ENCODE peak calls at places on chromosomes 5 and 9, in five cellular contexts. One of them, this sample, is unnamed.

GRCh38 chr9:30574355-30575151 is 1809.9 kb upstream of the ACO1 start:
- DNase-seq in nephron progenitor cell: no peak
- DNase-seq in pancreas: no peak
- DNase-seq in cardiac muscle cell: no peak
- DNase-seq in activated B cell treated with CpG ODN at 0.5 μM for 24 hours: no peak
- DNase-seq in this sample: no peak

GRCh38 chr5:79759436-79759835 is 69.8 kb downstream of the CMYA5 start:
- DNase-seq in nephron progenitor cell: no peak
- DNase-seq in pancreas: no peak
- DNase-seq in cardiac muscle cell: peak; percentile 58
- DNase-seq in activated B cell treated with CpG ODN at 0.5 μM for 24 hours: no peak
- DNase-seq in this sample: no peak

GRCh38 chr9:224540-225520 is 10.2 kb downstream of the DOCK8 start:
- DNase-seq in nephron progenitor cell: no peak
- DNase-seq in pancreas: no peak
- DNase-seq in cardiac muscle cell: no peak
- DNase-seq in activated B cell treated with CpG ODN at 0.5 μM for 24 hours: no peak
- DNase-seq in this sample: no peak

GRCh38 chr5:150487199-150488061 is 20.5 kb upstream of the NDST1 start:
- DNase-seq in nephron progenitor cell: no peak
- DNase-seq in pancreas: peak; percentile 60
- DNase-seq in cardiac muscle cell: peak; percentile 36
- DNase-seq in activated B cell treated with CpG ODN at 0.5 μM for 24 hours: no peak
- DNase-seq in this sample: no peak

GRCh38 chr5:140118294-140118936 is 4.5 kb downstream of the PURA start:
- DNase-seq in nephron progenitor cell: no peak
- DNase-seq in pancreas: no peak
- DNase-seq in cardiac muscle cell: no peak
- DNase-seq in activated B cell treated with CpG ODN at 0.5 μM for 24 hours: no peak
- DNase-seq in this sample: no peak

GRCh38 chr5:18420711-18421110 is 786.5 kb downstream of the TAF11L14 start:
- DNase-seq in nephron progenitor cell: no peak
- DNase-seq in pancreas: no peak
- DNase-seq in cardiac muscle cell: no peak
- DNase-seq in activated B cell treated with CpG ODN at 0.5 μM for 24 hours: no peak
- DNase-seq in this sample: no peak

GRCh38 chr5:374631-375335 is 53.3 kb downstream of the AHRR start:
- DNase-seq in nephron progenitor cell: no peak
- DNase-seq in pancreas: no peak
- DNase-seq in cardiac muscle cell: no peak
- DNase-seq in activated B cell treated with CpG ODN at 0.5 μM for 24 hours: no peak
- DNase-seq in this sample: no peak

GRCh38 chr5:67178085-67178484 is 18.5 kb downstream of the CD180 start:
- DNase-seq in nephron progenitor cell: no peak
- DNase-seq in pancreas: no peak
- DNase-seq in cardiac muscle cell: no peak
- DNase-seq in activated B cell treated with CpG ODN at 0.5 μM for 24 hours: no peak
- DNase-seq in this sample: no peak

GRCh38 chr9:34430843-34431437 is 27.4 kb downstream of the FAM219A start:
- DNase-seq in nephron progenitor cell: peak; percentile 77
- DNase-seq in pancreas: peak; percentile 33
- DNase-seq in cardiac muscle cell: peak; percentile 86
- DNase-seq in activated B cell treated with CpG ODN at 0.5 μM for 24 hours: no peak
- DNase-seq in this sample: no peak

GRCh38 chr9:128771094-128771721 is 519 bp downstream of the ZER1 start:
- DNase-seq in nephron progenitor cell: no peak
- DNase-seq in pancreas: no peak
- DNase-seq in cardiac muscle cell: peak; percentile 33
- DNase-seq in activated B cell treated with CpG ODN at 0.5 μM for 24 hours: no peak
- DNase-seq in this sample: no peak

GRCh38 chr9:27535701-27536118 is 6.1 kb upstream of the MOB3B start:
- DNase-seq in nephron progenitor cell: no peak
- DNase-seq in pancreas: no peak
- DNase-seq in cardiac muscle cell: no peak
- DNase-seq in activated B cell treated with CpG ODN at 0.5 μM for 24 hours: no peak
- DNase-seq in this sample: no peak

GRCh38 chr5:146027746-146028145 is 77.6 kb downstream of the PLAC8L1 start:
- DNase-seq in nephron progenitor cell: no peak
- DNase-seq in pancreas: no peak
- DNase-seq in cardiac muscle cell: no peak
- DNase-seq in activated B cell treated with CpG ODN at 0.5 μM for 24 hours: no peak
- DNase-seq in this sample: no peak

GRCh38 chr5:116766470-116766947 is 191.9 kb upstream of the SEMA6A start:
- DNase-seq in nephron progenitor cell: no peak
- DNase-seq in pancreas: peak; percentile 19
- DNase-seq in cardiac muscle cell: peak; percentile 99
- DNase-seq in activated B cell treated with CpG ODN at 0.5 μM for 24 hours: no peak
- DNase-seq in this sample: no peak

GRCh38 chr5:151270599-151270998 is 17.6 kb downstream of the GM2A start:
- DNase-seq in nephron progenitor cell: no peak
- DNase-seq in pancreas: no peak
- DNase-seq in cardiac muscle cell: peak; percentile 9
- DNase-seq in activated B cell treated with CpG ODN at 0.5 μM for 24 hours: no peak
- DNase-seq in this sample: no peak

GRCh38 chr5:95086932-95087818 is 197.7 kb downstream of the MCTP1 start:
- DNase-seq in nephron progenitor cell: no peak
- DNase-seq in pancreas: no peak
- DNase-seq in cardiac muscle cell: no peak
- DNase-seq in activated B cell treated with CpG ODN at 0.5 μM for 24 hours: no peak
- DNase-seq in this sample: no peak

GRCh38 chr9:101586651-101587050 is 8.1 kb downstream of the PPP3R2 start:
- DNase-seq in nephron progenitor cell: no peak
- DNase-seq in pancreas: no peak
- DNase-seq in cardiac muscle cell: no peak
- DNase-seq in activated B cell treated with CpG ODN at 0.5 μM for 24 hours: no peak
- DNase-seq in this sample: no peak

GRCh38 chr5:142192799-142193428 is 84.3 kb downstream of the NDFIP1 start:
- DNase-seq in nephron progenitor cell: no peak
- DNase-seq in pancreas: no peak
- DNase-seq in cardiac muscle cell: no peak
- DNase-seq in activated B cell treated with CpG ODN at 0.5 μM for 24 hours: no peak
- DNase-seq in this sample: no peak

GRCh38 chr5:31173621-31174020 is 19.9 kb upstream of the CDH6 start:
- DNase-seq in nephron progenitor cell: no peak
- DNase-seq in pancreas: no peak
- DNase-seq in cardiac muscle cell: no peak
- DNase-seq in activated B cell treated with CpG ODN at 0.5 μM for 24 hours: no peak
- DNase-seq in this sample: no peak

GRCh38 chr5:1751026-1751863 is 48.4 kb downstream of the MRPL36 start:
- DNase-seq in nephron progenitor cell: no peak
- DNase-seq in pancreas: peak; percentile 4
- DNase-seq in cardiac muscle cell: no peak
- DNase-seq in activated B cell treated with CpG ODN at 0.5 μM for 24 hours: no peak
- DNase-seq in this sample: no peak

GRCh38 chr9:134853893-134854292 is 26.7 kb upstream of the FCN2 start:
- DNase-seq in nephron progenitor cell: no peak
- DNase-seq in pancreas: no peak
- DNase-seq in cardiac muscle cell: no peak
- DNase-seq in activated B cell treated with CpG ODN at 0.5 μM for 24 hours: no peak
- DNase-seq in this sample: no peak

GRCh38 chr5:73603998-73604397 is 22.0 kb upstream of the ARHGEF28 start:
- DNase-seq in nephron progenitor cell: no peak
- DNase-seq in pancreas: no peak
- DNase-seq in cardiac muscle cell: no peak
- DNase-seq in activated B cell treated with CpG ODN at 0.5 μM for 24 hours: no peak
- DNase-seq in this sample: no peak

GRCh38 chr9:89854715-89855475 is 250.1 kb downstream of the GADD45G start:
- DNase-seq in nephron progenitor cell: no peak
- DNase-seq in pancreas: no peak
- DNase-seq in cardiac muscle cell: no peak
- DNase-seq in activated B cell treated with CpG ODN at 0.5 μM for 24 hours: no peak
- DNase-seq in this sample: no peak

DNA sequence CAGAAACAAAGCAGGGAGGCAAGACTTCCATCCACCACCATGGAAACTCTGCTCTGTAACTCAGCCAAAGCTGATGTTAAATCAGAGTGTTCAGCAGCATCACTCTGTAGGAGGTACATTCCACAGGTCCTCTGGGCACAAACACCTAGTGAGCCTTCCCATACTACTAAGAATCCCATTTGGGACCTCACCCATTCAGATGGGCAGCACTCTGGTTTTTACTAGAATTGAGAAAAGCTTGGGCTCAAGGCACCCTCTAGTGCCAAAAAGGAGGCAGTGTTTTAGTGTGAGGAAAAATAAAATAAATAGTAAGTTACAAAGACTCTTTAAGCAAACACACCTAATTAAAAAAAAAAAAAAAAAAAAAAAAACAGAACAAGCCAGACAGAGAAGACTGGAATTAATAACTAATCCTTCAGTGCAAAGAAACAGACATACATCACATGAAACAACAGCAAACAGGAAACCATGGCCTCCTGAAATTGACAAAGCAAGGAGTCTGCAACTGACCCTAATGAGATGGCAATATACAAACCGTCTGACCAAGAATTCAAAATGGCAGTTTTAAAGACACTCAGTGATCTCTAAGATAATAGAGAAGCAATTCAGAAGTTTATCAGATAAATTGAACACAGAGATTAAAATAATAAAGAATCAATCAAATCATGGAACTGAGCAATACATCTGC is 159.5 kb downstream of the GNA14 start:
- DNase-seq in nephron progenitor cell: no peak
- DNase-seq in pancreas: no peak
- DNase-seq in cardiac muscle cell: peak; percentile 50
- DNase-seq in activated B cell treated with CpG ODN at 0.5 μM for 24 hours: no peak
- DNase-seq in this sample: no peak
- TF ChIP-seq CTCF in nephron progenitor cell: peak; percentile 27
- TF ChIP-seq CTCF in pancreas: no peak
- TF ChIP-seq CTCF in cardiac muscle cell: peak; percentile 66
- TF ChIP-seq CTCF in activated B cell treated with CpG ODN at 0.5 μM for 24 hours: no peak
- TF ChIP-seq CTCF in this sample: peak; percentile 17

GRCh38 chr5:159099049-159099760 is 511 bp downstream of the EBF1 start:
- DNase-seq in nephron progenitor cell: peak; percentile 70
- DNase-seq in pancreas: peak; percentile 14
- DNase-seq in cardiac muscle cell: peak; percentile 75
- DNase-seq in activated B cell treated with CpG ODN at 0.5 μM for 24 hours: peak; percentile 65
- DNase-seq in this sample: no peak
- TF ChIP-seq CTCF in nephron progenitor cell: no peak
- TF ChIP-seq CTCF in pancreas: no peak
- TF ChIP-seq CTCF in cardiac muscle cell: no peak
- TF ChIP-seq CTCF in activated B cell treated with CpG ODN at 0.5 μM for 24 hours: no peak
- TF ChIP-seq CTCF in this sample: no peak

DNA sequence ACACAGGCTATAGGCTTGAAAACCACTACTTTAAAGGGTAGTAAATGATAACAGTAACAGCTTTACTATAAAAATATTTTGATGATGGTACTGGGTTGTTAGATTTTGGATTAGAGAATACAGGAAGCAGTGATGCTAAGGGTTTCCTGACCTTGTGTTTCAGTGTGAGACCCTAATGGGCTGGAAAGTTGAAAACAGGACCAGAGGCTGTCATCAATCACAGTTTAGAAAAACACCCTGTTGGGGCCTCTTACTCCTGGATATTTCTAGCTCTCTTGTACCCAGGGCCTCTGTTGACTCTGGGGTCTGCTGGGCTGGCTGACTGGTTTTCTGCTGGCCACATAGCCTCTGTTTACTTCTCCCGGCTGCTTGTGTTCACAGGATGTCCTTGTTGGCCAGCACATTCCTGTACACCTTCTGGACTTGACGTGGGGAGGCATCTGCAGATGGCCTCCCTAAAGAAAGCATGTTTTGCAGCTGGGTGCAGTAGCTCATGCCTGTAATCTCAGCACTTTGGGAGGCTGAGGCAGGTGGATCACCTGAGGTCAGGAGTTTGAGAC is 21.5 kb downstream of the ACER2 start:
- DNase-seq in nephron progenitor cell: no peak
- DNase-seq in pancreas: no peak
- DNase-seq in cardiac muscle cell: no peak
- DNase-seq in activated B cell treated with CpG ODN at 0.5 μM for 24 hours: no peak
- DNase-seq in this sample: no peak
- TF ChIP-seq CTCF in nephron progenitor cell: no peak
- TF ChIP-seq CTCF in pancreas: no peak
- TF ChIP-seq CTCF in cardiac muscle cell: no peak
- TF ChIP-seq CTCF in activated B cell treated with CpG ODN at 0.5 μM for 24 hours: no peak
- TF ChIP-seq CTCF in this sample: no peak

GRCh38 chr5:170411100-170411499 is 21.9 kb upstream of the KCNMB1 start:
- DNase-seq in nephron progenitor cell: no peak
- DNase-seq in pancreas: no peak
- DNase-seq in cardiac muscle cell: no peak
- DNase-seq in activated B cell treated with CpG ODN at 0.5 μM for 24 hours: no peak
- DNase-seq in this sample: no peak
- TF ChIP-seq CTCF in nephron progenitor cell: no peak
- TF ChIP-seq CTCF in pancreas: no peak
- TF ChIP-seq CTCF in cardiac muscle cell: no peak
- TF ChIP-seq CTCF in activated B cell treated with CpG ODN at 0.5 μM for 24 hours: no peak
- TF ChIP-seq CTCF in this sample: no peak

GRCh38 chr5:133246376-133247144 is 194.7 kb downstream of the HSPA4 start:
- DNase-seq in nephron progenitor cell: no peak
- DNase-seq in pancreas: no peak
- DNase-seq in cardiac muscle cell: no peak
- DNase-seq in activated B cell treated with CpG ODN at 0.5 μM for 24 hours: no peak
- DNase-seq in this sample: no peak

GRCh38 chr5:133246053-133246370 is 194.2 kb downstream of the HSPA4 start:
- DNase-seq in nephron progenitor cell: no peak
- DNase-seq in pancreas: no peak
- DNase-seq in cardiac muscle cell: no peak
- DNase-seq in activated B cell treated with CpG ODN at 0.5 μM for 24 hours: no peak
- DNase-seq in this sample: no peak

GRCh38 chr5:133249593-133249992 is 197.8 kb downstream of the HSPA4 start:
- DNase-seq in nephron progenitor cell: no peak
- DNase-seq in pancreas: no peak
- DNase-seq in cardiac muscle cell: no peak
- DNase-seq in activated B cell treated with CpG ODN at 0.5 μM for 24 hours: no peak
- DNase-seq in this sample: no peak

GRCh38 chr5:133247145-133247709 is 195.4 kb downstream of the HSPA4 start:
- DNase-seq in nephron progenitor cell: no peak
- DNase-seq in pancreas: no peak
- DNase-seq in cardiac muscle cell: no peak
- DNase-seq in activated B cell treated with CpG ODN at 0.5 μM for 24 hours: no peak
- DNase-seq in this sample: no peak

DNA sequence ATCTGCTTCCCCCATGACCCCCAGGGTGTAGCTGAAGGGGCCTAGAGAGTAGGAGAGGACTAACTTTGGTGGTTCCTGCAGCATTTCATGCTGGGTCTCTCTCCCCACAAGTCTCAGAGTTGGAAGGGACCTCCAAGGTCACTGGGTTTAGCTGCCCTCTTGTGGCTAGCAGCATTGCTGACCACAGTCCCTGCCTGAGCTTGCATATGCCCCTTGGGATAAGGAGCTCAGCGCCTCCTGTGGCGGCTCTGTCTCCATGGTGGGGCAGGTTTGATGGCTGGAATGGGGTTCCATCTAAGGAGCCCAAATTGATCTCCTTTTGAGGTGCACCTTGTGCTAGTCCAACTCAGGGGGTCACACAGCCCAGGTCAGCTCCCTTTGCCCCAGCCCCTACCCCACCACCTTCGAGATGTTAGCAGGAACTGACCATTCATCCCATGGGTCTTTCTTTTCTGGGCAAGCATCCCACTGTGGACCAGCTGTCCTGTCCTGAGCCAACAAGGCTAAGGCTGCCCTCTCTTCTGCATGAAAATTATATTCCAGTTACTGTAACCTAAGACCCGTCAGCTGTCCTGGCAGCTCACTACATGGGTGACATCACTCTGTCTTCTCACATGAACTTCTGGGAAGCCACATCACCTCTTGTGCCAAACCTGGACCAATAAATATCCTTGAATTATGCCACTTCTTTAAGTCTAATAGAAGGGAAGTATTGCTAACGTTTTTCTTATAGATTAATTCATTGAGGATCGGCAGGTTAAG is 196.2 kb downstream of the HSPA4 start:
- DNase-seq in nephron progenitor cell: peak; percentile 56
- DNase-seq in pancreas: peak; percentile 24
- DNase-seq in cardiac muscle cell: peak; percentile 71
- DNase-seq in activated B cell treated with CpG ODN at 0.5 μM for 24 hours: no peak
- DNase-seq in this sample: no peak
- TF ChIP-seq CTCF in nephron progenitor cell: peak; percentile 59
- TF ChIP-seq CTCF in pancreas: peak; percentile 28
- TF ChIP-seq CTCF in cardiac muscle cell: peak; percentile 70
- TF ChIP-seq CTCF in activated B cell treated with CpG ODN at 0.5 μM for 24 hours: no peak
- TF ChIP-seq CTCF in this sample: no peak